ENCODE peak calls at places on chromosomes 5 and 9, in six cellular contexts. R is heart right ventricle, A is stomach, F is cardiac muscle cell, L is gastrocnemius medialis, B is HCT116. U is an unnamed sample.

GRCh38 chr5:174596429-174596828 is 128.0 kb upstream of the MSX2 start:
- DNase-seq in R (no peak), A (no peak), F (no peak), L (no peak), B (no peak), U (peak; percentile 2)

GRCh38 chr9:130185494-130186005 is 13.3 kb downstream of the NCS1 start:
- DNase-seq in R (no peak), A (no peak), F (peak; percentile 76), L (no peak), B (no peak), U (peak; percentile 28)

GRCh38 chr5:53416144-53416730 is 64.2 kb upstream of the FST start:
- DNase-seq in R (no peak), A (no peak), F (no peak), L (no peak), B (peak; percentile 12), U (no peak)

GRCh38 chr5:74408150-74409043 is 232.1 kb downstream of the ENC1 start:
- DNase-seq in R (no peak), A (no peak), F (no peak), L (no peak), B (no peak), U (peak; percentile 52)

GRCh38 chr9:123522921-123523320 is 166.9 kb downstream of the CRB2 start:
- DNase-seq in R (no peak), A (no peak), F (no peak), L (no peak), B (no peak), U (no peak)

GRCh38 chr5:135372654-135373381 is 26.2 kb downstream of the MACROH2A1 start:
- DNase-seq in R (no peak), A (no peak), F (no peak), L (no peak), B (no peak), U (no peak)

GRCh38 chr5:115100556-115100955 is 69.2 kb downstream of the TRIM36 start:
- DNase-seq in R (no peak), A (no peak), F (no peak), L (no peak), B (no peak), U (peak; percentile 3)

GRCh38 chr5:93236807-93237421 is 344.1 kb downstream of the NR2F1-AS1 start:
- DNase-seq in R (no peak), A (no peak), F (no peak), L (no peak), B (no peak), U (no peak)

GRCh38 chr9:99964336-99964735 is 57.9 kb downstream of the STX17 start:
- DNase-seq in R (no peak), A (no peak), F (no peak), L (no peak), B (no peak), U (peak; percentile 6)

GRCh38 chr5:10719965-10720364 is 41.1 kb downstream of the DAP start:
- DNase-seq in R (no peak), A (peak; percentile 63), F (no peak), L (no peak), B (peak; percentile 86), U (peak; percentile 43)

GRCh38 chr9:135614821-135615665 is 24.3 kb downstream of the GLT6D1 start:
- DNase-seq in R (no peak), A (no peak), F (no peak), L (no peak), B (no peak), U (no peak)

GRCh38 chr5:138874771-138875628 is at the start of gene LRRTM2:
- DNase-seq in R (no peak), A (no peak), F (no peak), L (no peak), B (no peak), U (peak; percentile 66)

GRCh38 chr5:107915413-107915812 is 244.7 kb upstream of the EFNA5 start:
- DNase-seq in R (no peak), A (no peak), F (no peak), L (no peak), B (no peak), U (peak; percentile 19)

DNA sequence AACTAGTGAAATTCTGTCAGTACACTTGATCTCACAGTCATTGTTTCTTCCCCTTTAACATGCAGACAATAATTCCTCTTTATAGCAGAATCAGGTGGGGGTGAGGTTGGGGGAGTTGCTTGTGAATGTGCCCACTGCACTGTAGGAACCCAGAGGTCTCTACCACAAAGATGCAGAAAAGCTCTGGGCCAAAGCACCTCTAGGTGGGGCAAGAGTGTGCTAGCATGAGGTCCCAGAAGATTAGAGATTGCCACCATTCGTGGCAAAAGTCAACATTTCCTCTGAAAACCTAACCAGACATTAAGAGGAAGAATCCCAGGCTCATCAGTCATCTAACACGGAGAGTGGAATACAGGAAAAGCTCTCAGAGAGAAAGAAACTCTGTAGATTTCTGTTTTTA is 74.5 kb downstream of the PTCD2 start:
- DNase-seq in R (no peak), A (no peak), F (no peak), L (no peak), B (no peak), U (peak; percentile 50)
- TF ChIP-seq CTCF in R (peak; percentile 57), A (peak; percentile 30), F (peak; percentile 62), L (peak; percentile 12), B (peak; percentile 57), U (peak; percentile 63)

DNA sequence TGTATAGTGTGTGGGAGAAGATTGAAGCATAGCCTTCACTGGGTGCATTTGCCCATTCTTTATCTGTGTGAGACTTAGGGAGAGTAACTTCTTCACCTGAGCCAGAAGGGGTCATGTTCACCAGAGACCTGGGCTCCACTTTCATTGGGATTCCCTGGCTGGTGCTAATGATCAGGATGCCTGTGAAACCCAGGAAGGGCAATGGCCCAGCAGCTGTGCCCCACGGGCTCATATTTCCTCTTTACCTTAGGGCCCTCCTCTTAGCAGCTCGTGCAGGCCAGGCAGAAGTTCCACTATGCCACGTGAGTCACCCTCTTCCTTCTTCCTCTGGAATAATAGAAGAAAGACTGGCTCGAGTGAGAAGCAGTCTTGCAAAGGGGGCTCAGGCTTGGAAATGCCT is 5.0 kb downstream of the PPARGC1B start:
- DNase-seq in R (no peak), A (no peak), F (no peak), L (peak; percentile 80), B (no peak), U (peak; percentile 22)
- H3K4me3 ChIP-seq in R (no peak overlapping the region), A (no peak overlapping the region), F (no peak overlapping the region), L (no peak overlapping the region), B (no peak overlapping the region), U (no peak overlapping the region)

GRCh38 chr9:137422668-137423000 is 328 bp downstream of the EXD3 start:
- DNase-seq in R (no peak), A (no peak), F (peak; percentile 64), L (no peak), B (no peak), U (no peak)

GRCh38 chr9:137423810-137424291 is 658 bp downstream of the NOXA1 start:
- DNase-seq in R (no peak), A (peak; percentile 71), F (no peak), L (no peak), B (no peak), U (no peak)

GRCh38 chr9:137426018-137426681 is 3.0 kb downstream of the NOXA1 start:
- DNase-seq in R (no peak), A (no peak), F (no peak), L (no peak), B (no peak), U (no peak)

GRCh38 chr9:137421838-137422667 is 909 bp downstream of the EXD3 start:
- DNase-seq in R (no peak), A (no peak), F (no peak), L (no peak), B (no peak), U (no peak)

GRCh38 chr9:137423001-137423809 is at the start of the genes EXD3 and NOXA1:
- DNase-seq in R (peak; percentile 93), A (peak; percentile 96), F (peak; percentile 97), L (peak; percentile 90), B (peak; percentile 86), U (peak; percentile 94)
- TF ChIP-seq CTCF in R (peak; percentile 56), A (peak; percentile 52), F (peak; percentile 55), L (peak; percentile 96), B (peak; percentile 46), U (peak; percentile 20)

GRCh38 chr5:175773534-175774070 is 97.8 kb upstream of the CPLX2 start:
- DNase-seq in R (no peak), A (no peak), F (no peak), L (no peak), B (no peak), U (no peak)
- H3K4me3 ChIP-seq in R (no peak overlapping the region), A (no peak overlapping the region), F (no peak overlapping the region), L (no peak overlapping the region), B (no peak overlapping the region), U (no peak overlapping the region)

DNA sequence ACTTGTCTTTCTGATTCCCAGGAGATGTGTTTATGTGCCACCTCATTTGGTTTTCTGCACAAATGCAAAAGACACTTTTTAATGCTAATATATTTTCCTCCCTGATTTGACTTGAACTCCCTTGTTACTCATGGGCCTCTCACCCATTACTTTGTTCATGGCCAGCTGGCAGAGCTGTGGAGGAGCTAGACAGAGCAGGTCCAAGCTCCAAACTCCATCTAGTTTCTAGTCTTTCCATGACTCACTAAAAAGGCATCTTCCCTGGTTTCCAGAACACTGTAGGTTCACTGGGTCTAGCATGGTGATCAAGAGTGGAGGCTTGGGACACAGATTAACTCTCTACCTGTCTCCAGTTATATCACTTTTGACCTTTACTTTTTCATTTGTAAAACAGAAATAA is 161.0 kb upstream of the SLC28A3 start:
- DNase-seq in R (no peak), A (no peak), F (no peak), L (no peak), B (no peak), U (no peak)
- TF ChIP-seq CTCF in R (no peak), A (no peak), F (no peak), L (no peak), B (no peak), U (no peak)

DNA sequence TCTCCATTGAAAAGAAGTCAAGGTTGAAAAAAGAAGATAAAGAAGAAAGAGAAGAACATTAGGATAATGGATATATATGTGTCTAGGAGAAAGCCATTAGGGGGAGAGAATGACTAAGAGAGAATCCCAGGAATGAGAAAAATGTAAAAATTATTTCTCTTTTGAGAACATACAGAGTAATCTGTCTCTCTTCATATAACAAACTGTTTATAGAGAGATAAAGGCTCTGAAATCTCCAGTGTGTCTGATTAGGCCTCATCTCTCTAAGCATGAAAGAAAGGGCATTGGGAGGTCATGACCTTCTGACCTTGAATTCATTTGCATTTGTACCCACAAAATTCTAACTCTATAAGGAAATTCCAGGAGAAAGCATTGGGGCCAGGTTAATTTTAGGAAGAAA is 3.5 kb upstream of the MPDZ start:
- DNase-seq in R (no peak), A (no peak), F (no peak), L (no peak), B (no peak), U (peak; percentile 40)
- H3K4me3 ChIP-seq in R (no peak overlapping the region), A (no peak overlapping the region), F (no peak overlapping the region), L (no peak overlapping the region), B (no peak overlapping the region), U (no peak overlapping the region)

DNA sequence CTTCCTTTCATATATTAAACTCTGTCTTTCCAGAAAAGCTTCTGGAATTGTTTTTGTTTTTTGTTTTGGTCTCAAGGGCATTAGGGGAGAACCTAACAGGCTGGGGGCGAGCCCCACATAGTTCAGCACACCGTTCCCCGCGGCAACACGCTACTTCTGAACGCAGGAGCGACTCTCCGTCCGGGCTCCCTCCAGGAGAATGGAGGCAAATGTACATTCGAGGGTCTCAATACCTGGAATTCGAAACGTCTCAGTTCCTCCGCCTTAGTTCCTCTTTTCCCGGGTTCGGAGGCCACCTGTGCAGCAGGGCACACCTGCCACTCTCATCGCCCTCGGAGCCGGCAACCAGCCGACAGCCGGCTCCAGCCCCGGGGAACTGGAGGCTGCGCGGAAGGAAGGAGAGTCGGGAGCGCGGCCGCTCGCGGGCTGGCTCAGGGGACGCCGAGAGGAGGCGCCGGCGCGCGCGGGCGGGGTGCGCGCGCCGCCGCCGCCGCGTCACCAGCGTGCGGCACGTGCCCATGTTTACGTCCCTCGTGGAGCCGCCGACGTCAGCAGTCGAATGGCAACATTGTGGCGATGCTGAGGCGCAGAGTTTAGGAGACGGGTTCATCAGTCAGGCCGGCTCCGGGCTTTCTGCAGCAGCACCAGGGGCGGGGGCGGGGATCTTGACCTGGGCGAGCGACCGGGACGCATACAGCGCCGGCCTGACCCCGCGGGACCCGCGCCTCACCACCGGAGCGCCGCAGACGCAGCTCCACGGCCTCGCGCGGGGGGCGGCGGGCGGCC is at the start of gene JMY:
- DNase-seq in R (peak; percentile 86), A (peak; percentile 90), F (peak; percentile 91), L (peak; percentile 81), B (peak; percentile 55), U (peak; percentile 86)
- TF ChIP-seq CTCF in R (peak; percentile 34), A (peak; percentile 8), F (peak; percentile 8), L (no peak), B (no peak), U (no peak)